ENCODE peak calls at places on chromosomes 6 and 20, in seven cellular contexts. P is lower leg skin; L is endothelial cell; B is cardiac fibroblast; J is choroid plexus epithelial cell; D is CD4-positive, alpha-beta T cell; I is pancreas. F is an unnamed sample.

GRCh38 chr20:23178806-23179205 is 92.7 kb upstream of the CD93 start:
- DNase-seq in P (no peak), L (peak), B (peak), J (peak), D (no peak), I (no peak), F (no peak)

GRCh38 chr6:159913375-159913774 is 22.6 kb downstream of the MAS1 start:
- DNase-seq in P (peak), L (no peak), B (no peak), J (no peak), D (no peak), I (no peak), F (no peak)

GRCh38 chr6:7541175-7542064 is at the start of gene DSP:
- DNase-seq in P (peak), L (peak), B (peak), J (peak), D (no peak), I (peak), F (peak)

GRCh38 chr6:131694832-131695426 is 6.3 kb downstream of the OR2A4 start:
- DNase-seq in P (no peak), L (peak), B (peak), J (peak), D (no peak), I (peak), F (peak)

GRCh38 chr20:60294627-60295026 is 336.4 kb downstream of the CDH26 start:
- DNase-seq in P (peak), L (no peak), B (no peak), J (no peak), D (no peak), I (no peak), F (no peak)

GRCh38 chr20:49132995-49133451 is 55.1 kb downstream of the STAU1 start:
- DNase-seq in P (no peak), L (peak), B (peak), J (peak), D (no peak), I (no peak), F (peak)

GRCh38 chr20:40241944-40242343 is 447.1 kb downstream of the MAFB start:
- DNase-seq in P (no peak), L (no peak), B (no peak), J (no peak), D (no peak), I (no peak), F (no peak)

GRCh38 chr6:125930810-125931418 is 25.7 kb upstream of the HINT3 start:
- DNase-seq in P (no peak), L (no peak), B (no peak), J (peak), D (no peak), I (no peak), F (no peak)

GRCh38 chr6:17002123-17002522 is 99.7 kb upstream of the STMND1 start:
- DNase-seq in P (no peak), L (no peak), B (no peak), J (peak), D (no peak), I (no peak), F (no peak)

GRCh38 chr6:43471399-43471798 is 6.0 kb upstream of the TJAP1 start:
- DNase-seq in P (no peak), L (no peak), B (no peak), J (no peak), D (no peak), I (no peak), F (no peak)

GRCh38 chr20:64129146-64129782 is 21.9 kb upstream of the NPBWR2 start:
- DNase-seq in P (peak), L (no peak), B (no peak), J (no peak), D (no peak), I (no peak), F (no peak)

GRCh38 chr20:34643919-34644318 is 33.0 kb downstream of the PIGU start:
- DNase-seq in P (peak), L (no peak), B (peak), J (peak), D (no peak), I (no peak), F (no peak)

GRCh38 chr20:47574616-47575401 is 73.1 kb downstream of the NCOA3 start:
- DNase-seq in P (no peak), L (no peak), B (peak), J (peak), D (no peak), I (no peak), F (no peak)

GRCh38 chr6:148612043-148612442 is 134.8 kb upstream of the UST start:
- DNase-seq in P (no peak), L (no peak), B (peak), J (no peak), D (no peak), I (no peak), F (no peak)

GRCh38 chr6:45746046-45746445 is 269.6 kb downstream of the CLIC5 start:
- DNase-seq in P (no peak), L (no peak), B (peak), J (peak), D (no peak), I (no peak), F (no peak)

GRCh38 chr6:149060300-149060984 is 257.1 kb upstream of the TAB2 start:
- DNase-seq in P (no peak), L (no peak), B (no peak), J (peak), D (peak), I (no peak), F (no peak)

GRCh38 chr20:53611449-53611894 is 17.8 kb upstream of the ZNF217 start:
- DNase-seq in P (peak), L (no peak), B (peak), J (peak), D (no peak), I (peak), F (no peak)

GRCh38 chr6:18269253-18269652 is 4.9 kb upstream of the DEK start:
- DNase-seq in P (no peak), L (no peak), B (no peak), J (peak), D (no peak), I (no peak), F (no peak)

GRCh38 chr20:58233881-58234528 is 5.6 kb upstream of the ANKRD60 start:
- DNase-seq in P (no peak), L (peak), B (no peak), J (no peak), D (peak), I (no peak), F (peak)

GRCh38 chr6:44339301-44339700 is 3.1 kb upstream of the SPATS1 start:
- DNase-seq in P (no peak), L (no peak), B (no peak), J (no peak), D (no peak), I (no peak), F (no peak)

GRCh38 chr20:62640870-62641748 is 1.2 kb upstream of the SLCO4A1 start:
- DNase-seq in P (no peak), L (no peak), B (no peak), J (no peak), D (no peak), I (no peak), F (no peak)

GRCh38 chr20:62133864-62134263 is 9.3 kb downstream of the PSMA7 start:
- DNase-seq in P (no peak), L (no peak), B (no peak), J (no peak), D (no peak), I (no peak), F (no peak)

GRCh38 chr6:107318100-107318736 is 141.1 kb downstream of the PDSS2 start:
- DNase-seq in P (no peak), L (peak), B (peak), J (peak), D (no peak), I (peak), F (peak)

GRCh38 chr20:51752343-51752951 is 15.7 kb downstream of the ATP9A start:
- DNase-seq in P (no peak), L (no peak), B (peak), J (peak), D (no peak), I (no peak), F (no peak)

GRCh38 chr20:44731657-44732056 is 14.0 kb upstream of the KCNK15 start:
- DNase-seq in P (no peak), L (no peak), B (no peak), J (no peak), D (no peak), I (no peak), F (no peak)

GRCh38 chr20:31788578-31788977 is 30.6 kb upstream of the MYLK2 start:
- DNase-seq in P (no peak), L (no peak), B (peak), J (peak), D (no peak), I (no peak), F (no peak)

DNA sequence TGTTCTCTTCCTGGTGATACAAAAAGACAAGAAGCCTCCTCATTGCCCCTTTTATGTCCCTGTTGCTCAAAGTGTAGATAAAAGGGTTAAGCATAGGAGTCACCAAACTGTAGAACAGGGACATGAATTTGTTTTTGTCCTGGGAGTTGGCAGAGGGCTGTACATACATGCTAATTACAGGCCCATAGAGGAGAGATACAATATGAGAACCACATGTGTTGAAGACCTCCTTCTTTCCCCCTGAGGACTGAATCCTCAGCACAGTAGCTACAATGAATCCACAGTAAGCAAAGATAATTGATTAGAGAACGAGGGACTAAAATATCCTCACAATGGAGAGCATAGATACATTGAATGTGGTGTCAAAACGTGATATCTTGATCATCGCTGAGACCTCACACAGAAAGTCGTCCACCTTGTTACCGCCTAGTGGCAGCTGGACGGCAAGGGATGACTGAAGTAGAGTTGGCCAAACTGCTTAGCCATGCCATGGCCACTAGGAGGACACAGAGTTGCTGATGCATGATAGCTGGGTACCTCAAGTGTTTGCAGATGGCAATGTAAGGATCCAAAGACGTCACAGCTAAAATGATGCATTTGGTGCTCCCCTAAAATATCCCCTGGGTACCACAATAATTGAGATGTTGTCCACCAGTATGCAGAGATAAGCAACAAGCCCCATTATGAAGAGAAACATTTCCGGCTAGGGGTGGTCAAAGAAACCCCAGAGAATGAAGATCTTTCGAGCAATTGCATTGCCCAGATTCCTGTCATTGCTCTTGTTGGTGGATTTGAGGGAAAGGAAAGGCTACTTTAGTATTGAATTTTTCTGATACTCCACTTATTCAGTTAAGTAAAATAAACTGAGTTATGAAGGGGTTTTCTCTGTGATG is 15.0 kb downstream of the OR2B3 start:
- DNase-seq in P (no peak), L (peak), B (peak), J (peak), D (no peak), I (no peak), F (peak)
- TF ChIP-seq CTCF in P (no peak), L (peak), B (peak), J (peak), D (no peak), I (peak), F (peak)

GRCh38 chr6:96537726-96538125 is 16.1 kb downstream of the UFL1 start:
- DNase-seq in P (no peak), L (no peak), B (no peak), J (no peak), D (no peak), I (no peak), F (no peak)

GRCh38 chr6:96545882-96546281 is 17.0 kb upstream of the FHL5 start:
- DNase-seq in P (no peak), L (no peak), B (no peak), J (no peak), D (no peak), I (no peak), F (no peak)

GRCh38 chr6:96547654-96548053 is 15.3 kb upstream of the FHL5 start:
- DNase-seq in P (no peak), L (no peak), B (no peak), J (no peak), D (no peak), I (no peak), F (no peak)

GRCh38 chr6:96542702-96543101 is 20.2 kb upstream of the FHL5 start:
- DNase-seq in P (no peak), L (no peak), B (peak), J (peak), D (no peak), I (no peak), F (no peak)
- TF ChIP-seq CTCF in P (no peak), L (no peak), B (peak), J (peak), D (peak), I (no peak), F (peak)

GRCh38 chr20:56843817-56844216 is 214.7 kb downstream of the TFAP2C start:
- DNase-seq in P (no peak), L (no peak), B (no peak), J (peak), D (no peak), I (no peak), F (no peak)
- TF ChIP-seq CTCF in P (no peak), L (no peak), B (no peak), J (peak), D (no peak), I (no peak), F (peak)

GRCh38 chr20:56664791-56665190 is 35.7 kb downstream of the TFAP2C start:
- DNase-seq in P (no peak), L (no peak), B (no peak), J (no peak), D (no peak), I (no peak), F (no peak)
- TF ChIP-seq CTCF in P (no peak), L (no peak), B (no peak), J (no peak), D (no peak), I (no peak), F (no peak)

DNA sequence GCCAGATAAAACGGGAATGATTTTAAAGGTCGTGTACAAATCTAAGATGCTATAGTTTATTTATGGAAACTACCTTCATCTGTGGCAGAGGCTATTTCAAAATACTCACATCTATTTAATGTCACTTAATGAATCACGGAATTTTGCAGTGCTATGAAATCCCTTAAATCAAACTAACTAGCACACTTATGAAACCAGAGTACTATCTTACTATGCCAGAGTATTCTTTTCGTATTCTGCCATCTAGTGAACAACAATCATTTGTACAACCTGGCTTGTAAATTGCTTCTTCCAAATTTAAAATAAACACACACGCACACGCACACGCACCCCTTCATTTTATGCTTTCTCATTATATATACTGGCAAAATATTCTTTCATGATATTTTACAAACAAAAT is 78.0 kb upstream of the BMP5 start:
- DNase-seq in P (no peak), L (no peak), B (peak), J (peak), D (no peak), I (no peak), F (no peak)
- TF ChIP-seq CTCF in P (no peak), L (no peak), B (peak), J (peak), D (no peak), I (peak), F (peak)